ENCODE peak calls at places on chromosomes 11 and 22, in nine cellular contexts. One of them, this sample, is unnamed.

GRCh38 chr22:25847451-25847850 is 105.5 kb downstream of the MYO18B start:
- DNase-seq in B cell: no peak
- DNase-seq in HuH-7.5: no peak
- DNase-seq in tibial nerve: no peak
- DNase-seq in hypothalamus: no peak
- DNase-seq in HFFc6: no peak
- DNase-seq in fibroblast of mammary gland: no peak
- DNase-seq in neural crest cell: no peak
- DNase-seq in progenitor cell of endocrine pancreas: no peak
- DNase-seq in this sample: no peak

GRCh38 chr11:45713573-45713972 is 48.2 kb upstream of the CHST1 start:
- DNase-seq in hypothalamus: no peak
- DNase-seq in progenitor cell of endocrine pancreas: no peak
- DNase-seq in B cell: no peak
- DNase-seq in fibroblast of mammary gland: peak
- DNase-seq in HFFc6: no peak
- DNase-seq in neural crest cell: no peak
- DNase-seq in tibial nerve: no peak
- DNase-seq in HuH-7.5: no peak
- DNase-seq in this sample: no peak

GRCh38 chr11:107232451-107232850 is 214.2 kb upstream of the GUCY1A2 start:
- DNase-seq in fibroblast of mammary gland: no peak
- DNase-seq in tibial nerve: no peak
- DNase-seq in hypothalamus: no peak
- DNase-seq in progenitor cell of endocrine pancreas: no peak
- DNase-seq in HuH-7.5: no peak
- DNase-seq in neural crest cell: no peak
- DNase-seq in B cell: no peak
- DNase-seq in HFFc6: no peak
- DNase-seq in this sample: no peak

GRCh38 chr11:105227363-105227762 is 87.8 kb upstream of the CARD18 start:
- DNase-seq in hypothalamus: no peak
- DNase-seq in progenitor cell of endocrine pancreas: no peak
- DNase-seq in HuH-7.5: no peak
- DNase-seq in HFFc6: no peak
- DNase-seq in neural crest cell: no peak
- DNase-seq in fibroblast of mammary gland: no peak
- DNase-seq in B cell: no peak
- DNase-seq in tibial nerve: no peak
- DNase-seq in this sample: no peak

GRCh38 chr11:115806056-115806455 is 301.8 kb upstream of the CADM1 start:
- DNase-seq in progenitor cell of endocrine pancreas: no peak
- DNase-seq in hypothalamus: no peak
- DNase-seq in tibial nerve: no peak
- DNase-seq in HuH-7.5: no peak
- DNase-seq in B cell: no peak
- DNase-seq in fibroblast of mammary gland: no peak
- DNase-seq in HFFc6: no peak
- DNase-seq in neural crest cell: no peak
- DNase-seq in this sample: no peak

GRCh38 chr11:72684236-72684912 is 10.2 kb upstream of the PDE2A start:
- DNase-seq in fibroblast of mammary gland: peak
- DNase-seq in hypothalamus: peak
- DNase-seq in HFFc6: peak
- DNase-seq in HuH-7.5: peak
- DNase-seq in tibial nerve: peak
- DNase-seq in neural crest cell: peak
- DNase-seq in progenitor cell of endocrine pancreas: peak
- DNase-seq in B cell: peak
- DNase-seq in this sample: no peak

GRCh38 chr22:21759631-21760030 is 24.0 kb upstream of the YPEL1 start:
- DNase-seq in fibroblast of mammary gland: no peak
- DNase-seq in B cell: no peak
- DNase-seq in progenitor cell of endocrine pancreas: no peak
- DNase-seq in HFFc6: no peak
- DNase-seq in tibial nerve: no peak
- DNase-seq in HuH-7.5: no peak
- DNase-seq in neural crest cell: no peak
- DNase-seq in hypothalamus: no peak
- DNase-seq in this sample: no peak

GRCh38 chr11:16976360-16976759 is 37.9 kb downstream of the PLEKHA7 start:
- DNase-seq in hypothalamus: no peak
- DNase-seq in HFFc6: no peak
- DNase-seq in tibial nerve: no peak
- DNase-seq in HuH-7.5: no peak
- DNase-seq in neural crest cell: no peak
- DNase-seq in B cell: no peak
- DNase-seq in fibroblast of mammary gland: no peak
- DNase-seq in progenitor cell of endocrine pancreas: no peak
- DNase-seq in this sample: no peak

GRCh38 chr11:100827934-100828661 is 141.0 kb downstream of the ARHGAP42 start:
- DNase-seq in neural crest cell: no peak
- DNase-seq in B cell: no peak
- DNase-seq in hypothalamus: no peak
- DNase-seq in progenitor cell of endocrine pancreas: peak
- DNase-seq in tibial nerve: no peak
- DNase-seq in HuH-7.5: no peak
- DNase-seq in HFFc6: no peak
- DNase-seq in fibroblast of mammary gland: peak
- DNase-seq in this sample: peak

GRCh38 chr11:22405377-22405776 is 67.2 kb downstream of the SLC17A6 start:
- DNase-seq in tibial nerve: no peak
- DNase-seq in progenitor cell of endocrine pancreas: no peak
- DNase-seq in hypothalamus: no peak
- DNase-seq in B cell: no peak
- DNase-seq in neural crest cell: no peak
- DNase-seq in fibroblast of mammary gland: no peak
- DNase-seq in HFFc6: no peak
- DNase-seq in HuH-7.5: no peak
- DNase-seq in this sample: no peak

GRCh38 chr11:122816701-122817100 is 21.6 kb upstream of the CRTAM start:
- DNase-seq in HuH-7.5: no peak
- DNase-seq in progenitor cell of endocrine pancreas: no peak
- DNase-seq in tibial nerve: no peak
- DNase-seq in HFFc6: no peak
- DNase-seq in hypothalamus: no peak
- DNase-seq in B cell: no peak
- DNase-seq in neural crest cell: no peak
- DNase-seq in fibroblast of mammary gland: no peak
- DNase-seq in this sample: no peak